ENCODE peak calls at places on chromosomes 16 and 17, in six cellular contexts. F, Q, C, S, T and U are unnamed samples.

GRCh38 chr16:87380403-87380802 is 3.2 kb downstream of the FBXO31 start:
- DNase-seq in S (no peak), T (no peak), C (no peak), F (no peak), Q (no peak), U (no peak)

GRCh38 chr16:27482397-27483082 is 67.2 kb downstream of the GTF3C1 start:
- DNase-seq in T (no peak), C (no peak), S (no peak), Q (no peak), F (no peak), U (no peak)

GRCh38 chr17:13597723-13598347 is 3.9 kb downstream of the HS3ST3A1 start:
- DNase-seq in C (peak; percentile 64), Q (no peak), F (no peak), T (peak; percentile 27), S (peak; percentile 18), U (no peak)

GRCh38 chr16:35754391-35755369 is 2295.3 kb downstream of the TP53TG3F start:
- DNase-seq in S (no peak), Q (no peak), T (no peak), F (no peak), C (no peak), U (peak; percentile 15)

GRCh38 chr16:19304670-19305240 is 19.2 kb downstream of the CLEC19A start:
- DNase-seq in T (no peak), F (no peak), Q (no peak), S (no peak), C (no peak), U (no peak)

GRCh38 chr17:30590086-30590485 is 112.9 kb downstream of the GOSR1 start:
- DNase-seq in T (no peak), Q (no peak), C (no peak), F (no peak), S (no peak), U (no peak)

GRCh38 chr17:68155692-68156091 is 92.2 kb upstream of the AMZ2 start:
- DNase-seq in C (no peak), S (no peak), Q (no peak), F (no peak), T (no peak), U (no peak)

GRCh38 chr16:26649646-26650045 is 417.1 kb upstream of the C16orf82 start:
- DNase-seq in F (no peak), C (no peak), T (no peak), Q (no peak), S (no peak), U (no peak)

GRCh38 chr16:11235703-11235991 is 20.4 kb downstream of the SOCS1 start:
- DNase-seq in F (no peak), S (no peak), C (no peak), Q (no peak), T (no peak), U (no peak)

GRCh38 chr16:9138731-9139501 is 47.5 kb downstream of the HAPSTR1 start:
- DNase-seq in Q (peak; percentile 40), C (peak; percentile 58), T (peak; percentile 37), S (peak; percentile 51), F (peak; percentile 59), U (peak; percentile 44)

GRCh38 chr17:7650509-7651096 is at the start of gene ATP1B2:
- DNase-seq in C (no peak), T (no peak), S (peak; percentile 24), Q (peak; percentile 83), F (peak; percentile 80), U (peak; percentile 81)

GRCh38 chr16:24610421-24610765 is 71.0 kb downstream of the RBBP6 start:
- DNase-seq in S (peak; percentile 11), F (no peak), C (peak; percentile 1), Q (peak; percentile 24), T (no peak), U (no peak)

GRCh38 chr17:45296003-45296832 is 20.6 kb downstream of the MAP3K14 start:
- DNase-seq in T (no peak), S (no peak), F (peak; percentile 60), Q (no peak), C (peak; percentile 62), U (no peak)

GRCh38 chr17:29212681-29213121 is 32.5 kb upstream of the MYO18A start:
- DNase-seq in F (no peak), C (peak; percentile 6), T (no peak), S (no peak), Q (no peak), U (no peak)

GRCh38 chr16:22762486-22762885 is 51.5 kb upstream of the HS3ST2 start:
- DNase-seq in S (no peak), C (no peak), F (no peak), Q (no peak), T (no peak), U (no peak)

GRCh38 chr16:1330931-1331711 is 2.3 kb upstream of the BAIAP3 start:
- DNase-seq in C (no peak), T (no peak), Q (no peak), S (no peak), F (no peak), U (peak; percentile 58)

GRCh38 chr16:85678821-85679220 is 9.9 kb downstream of the GINS2 start:
- DNase-seq in T (no peak), S (no peak), Q (no peak), F (no peak), C (no peak), U (no peak)
- TF ChIP-seq POLR2A in T (no peak), S (no peak), Q (no peak), F (no peak), C (no peak), U (no peak)

GRCh38 chr17:39231587-39232551 is 6.1 kb upstream of the STAC2 start:
- DNase-seq in T (no peak), C (peak; percentile 26), S (no peak), Q (peak; percentile 51), F (peak; percentile 44), U (peak; percentile 73)
- H3K4me3 ChIP-seq in T (no peak overlapping the region), C (no peak overlapping the region), S (no peak overlapping the region), Q (no peak overlapping the region), F (no peak overlapping the region), U (no peak overlapping the region)

GRCh38 chr17:40452921-40453378 is 9.7 kb downstream of the IGFBP4 start:
- DNase-seq in Q (no peak), S (no peak), C (peak; percentile 64), T (no peak), F (no peak), U (no peak)

GRCh38 chr17:40451420-40451819 is 8.2 kb downstream of the IGFBP4 start:
- DNase-seq in S (peak; percentile 83), T (no peak), F (no peak), Q (peak; percentile 91), C (peak; percentile 91), U (no peak)

GRCh38 chr17:40453881-40454630 is 10.8 kb downstream of the IGFBP4 start:
- DNase-seq in F (no peak), C (peak; percentile 62), S (no peak), T (no peak), Q (no peak), U (peak; percentile 71)

GRCh38 chr17:40450175-40450574 is 6.9 kb downstream of the IGFBP4 start:
- DNase-seq in Q (peak; percentile 59), S (peak; percentile 50), C (peak; percentile 45), T (peak; percentile 62), F (peak; percentile 38), U (no peak)

DNA sequence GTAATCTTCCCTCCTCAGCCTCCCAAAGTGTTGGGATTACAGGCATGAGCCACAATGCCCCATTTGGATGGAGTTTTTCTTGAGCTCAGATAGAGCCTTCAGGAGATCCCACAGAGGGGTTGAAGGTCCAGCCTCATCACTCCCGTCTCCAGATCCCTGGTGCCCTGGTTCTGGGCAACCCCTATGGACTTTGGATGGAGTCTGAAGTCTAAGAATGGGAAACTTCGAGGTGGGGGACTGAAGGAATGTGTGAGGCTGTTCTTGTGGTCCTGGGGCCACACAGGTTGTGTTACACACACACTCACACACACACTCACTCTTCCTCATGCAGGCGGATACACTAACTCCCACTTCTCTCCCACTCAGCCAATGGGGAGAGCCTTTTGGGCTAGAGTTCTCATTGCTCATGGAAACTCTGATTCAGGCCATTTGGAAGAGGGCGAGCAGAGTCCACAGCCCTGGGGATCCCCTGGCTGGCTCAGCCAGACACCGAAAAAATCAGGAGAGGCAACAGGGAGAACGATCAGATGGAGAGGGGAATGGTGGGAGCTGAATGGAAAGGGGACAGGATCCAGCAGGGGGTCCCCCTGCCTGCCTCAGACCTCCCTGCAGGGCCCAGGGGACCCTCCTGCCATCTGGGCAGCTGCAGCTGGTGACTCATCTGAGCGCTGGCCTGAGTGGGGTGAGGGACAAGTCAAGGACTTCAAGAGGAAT is 9.0 kb downstream of the IGFBP4 start:
- DNase-seq in Q (peak; percentile 87), C (peak; percentile 93), S (peak; percentile 70), F (no peak), T (no peak), U (no peak)
- TF ChIP-seq POLR2A in Q (peak; percentile 20), C (no peak), S (no peak), F (no peak), T (no peak), U (no peak)

DNA sequence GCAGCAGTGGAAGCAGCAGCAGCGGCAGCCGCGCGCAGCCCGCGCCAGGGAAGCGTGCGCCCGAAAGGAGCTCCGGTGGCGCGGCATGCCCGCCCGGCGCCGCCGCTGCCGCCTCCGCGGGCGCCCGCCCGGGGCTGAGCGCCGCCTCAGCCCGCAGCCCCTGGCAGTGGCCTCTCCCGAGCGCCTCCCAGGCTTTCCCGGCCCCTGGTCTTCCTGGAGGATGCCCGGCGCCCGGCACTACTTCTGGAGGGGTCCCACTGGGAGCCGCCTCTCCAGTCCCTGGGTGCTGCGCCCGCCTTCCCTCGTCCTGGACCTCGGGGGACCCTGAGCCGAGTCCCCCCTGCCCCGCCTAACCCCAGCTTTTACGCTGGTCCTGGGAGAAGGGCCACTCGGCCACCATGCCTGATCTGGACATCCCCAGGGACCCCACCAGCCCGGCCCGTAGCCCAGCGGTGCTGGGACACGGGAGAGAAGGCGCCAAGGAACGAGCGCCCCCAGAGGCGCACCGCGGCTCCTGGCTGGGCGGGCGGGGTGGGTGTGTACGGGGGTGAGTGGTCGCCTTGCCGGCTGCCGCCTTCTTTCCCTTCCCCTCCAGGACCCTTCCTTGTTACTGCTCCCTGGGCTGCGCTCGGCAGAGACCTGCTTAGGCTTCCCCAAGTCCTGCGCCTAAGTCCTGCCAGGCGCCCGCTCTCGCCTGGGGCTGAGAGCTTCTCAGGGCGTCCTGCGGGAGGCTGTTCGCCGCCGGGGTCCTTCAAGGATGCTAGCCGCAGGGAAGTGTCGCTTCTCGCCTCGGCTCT is 713 bp downstream of the ASIC2 start:
- DNase-seq in C (peak; percentile 20), T (no peak), S (no peak), F (no peak), Q (no peak), U (no peak)
- H3K4me3 ChIP-seq in C (peak overlapping the region; percentile 52), T (no peak overlapping the region), S (no peak overlapping the region), F (peak overlapping the region; percentile 24), Q (peak overlapping the region; percentile 32), U (peak overlapping the region; percentile 43)